ENCODE peak calls at places on chromosomes 13 and 19, in four cellular contexts. One of them, this sample, is unnamed.

GRCh38 chr13:47656651-47657050 is 344.4 kb downstream of the SUCLA2 start:
- DNase-seq in HEK293T: no peak
- DNase-seq in HepG2: no peak
- DNase-seq in GM12878: no peak
- DNase-seq in this sample: no peak

GRCh38 chr19:38425810-38426466 is at the start of gene RASGRP4:
- DNase-seq in HEK293T: no peak
- DNase-seq in HepG2: no peak
- DNase-seq in GM12878: no peak
- DNase-seq in this sample: peak

GRCh38 chr19:43575955-43576451 is 402 bp downstream of the PINLYP start:
- DNase-seq in HEK293T: no peak
- DNase-seq in HepG2: no peak
- DNase-seq in GM12878: no peak
- DNase-seq in this sample: no peak

GRCh38 chr19:57888494-57889231 is at the start of gene ZNF814:
- DNase-seq in HEK293T: no peak
- DNase-seq in HepG2: no peak
- DNase-seq in GM12878: peak
- DNase-seq in this sample: no peak

GRCh38 chr13:27012482-27013197 is 159.0 kb downstream of the USP12 start:
- DNase-seq in HEK293T: no peak
- DNase-seq in HepG2: no peak
- DNase-seq in GM12878: no peak
- DNase-seq in this sample: no peak

GRCh38 chr19:50214699-50215543 is 11.5 kb downstream of the MYH14 start:
- DNase-seq in HEK293T: no peak
- DNase-seq in HepG2: no peak
- DNase-seq in GM12878: no peak
- DNase-seq in this sample: no peak

GRCh38 chr19:50486823-50487515 is 10.3 kb upstream of the GARIN5A start:
- DNase-seq in HEK293T: peak
- DNase-seq in HepG2: peak
- DNase-seq in GM12878: no peak
- DNase-seq in this sample: peak

GRCh38 chr19:39351537-39352037 is 9.4 kb downstream of the SAMD4B start:
- DNase-seq in HEK293T: no peak
- DNase-seq in HepG2: no peak
- DNase-seq in GM12878: peak
- DNase-seq in this sample: peak

GRCh38 chr13:30744056-30744684 is 8.8 kb downstream of the ALOX5AP start:
- DNase-seq in HEK293T: no peak
- DNase-seq in HepG2: peak
- DNase-seq in GM12878: peak
- DNase-seq in this sample: no peak

GRCh38 chr13:102945324-102945815 is 99.5 kb downstream of the ERCC5 start:
- DNase-seq in HEK293T: no peak
- DNase-seq in HepG2: no peak
- DNase-seq in GM12878: no peak
- DNase-seq in this sample: no peak

GRCh38 chr13:21638319-21639282 is 32.3 kb upstream of the FGF9 start:
- DNase-seq in HEK293T: peak
- DNase-seq in HepG2: no peak
- DNase-seq in GM12878: no peak
- DNase-seq in this sample: peak

GRCh38 chr19:33090179-33090578 is 9.2 kb downstream of the GPATCH1 start:
- DNase-seq in HEK293T: no peak
- DNase-seq in HepG2: no peak
- DNase-seq in GM12878: no peak
- DNase-seq in this sample: no peak

GRCh38 chr13:109625156-109625555 is 161.2 kb downstream of the IRS2 start:
- DNase-seq in HEK293T: no peak
- DNase-seq in HepG2: no peak
- DNase-seq in GM12878: no peak
- DNase-seq in this sample: no peak

GRCh38 chr13:50152224-50152623 is 137.0 kb downstream of the KCNRG start:
- DNase-seq in HEK293T: no peak
- DNase-seq in HepG2: no peak
- DNase-seq in GM12878: no peak
- DNase-seq in this sample: no peak

GRCh38 chr19:40745402-40745780 is 4.9 kb downstream of the ACTMAP start:
- DNase-seq in HEK293T: no peak
- DNase-seq in HepG2: peak
- DNase-seq in GM12878: no peak
- DNase-seq in this sample: no peak

GRCh38 chr19:21519488-21519887 is 14.1 kb downstream of the ZNF429 start:
- DNase-seq in HEK293T: no peak
- DNase-seq in HepG2: no peak
- DNase-seq in GM12878: no peak
- DNase-seq in this sample: no peak

GRCh38 chr13:104310861-104311260 is 1244.6 kb upstream of the SLC10A2 start:
- DNase-seq in HEK293T: no peak
- DNase-seq in HepG2: no peak
- DNase-seq in GM12878: no peak
- DNase-seq in this sample: no peak

GRCh38 chr13:34757441-34757840 is 184.6 kb upstream of the NBEA start:
- DNase-seq in HEK293T: no peak
- DNase-seq in HepG2: no peak
- DNase-seq in GM12878: no peak
- DNase-seq in this sample: no peak

GRCh38 chr13:28327761-28328607 is 166.9 kb downstream of the FLT1 start:
- DNase-seq in HEK293T: no peak
- DNase-seq in HepG2: no peak
- DNase-seq in GM12878: no peak
- DNase-seq in this sample: no peak

GRCh38 chr13:112684444-112684843 is 5.4 kb upstream of the ATP11A start:
- DNase-seq in HEK293T: no peak
- DNase-seq in HepG2: no peak
- DNase-seq in GM12878: no peak
- DNase-seq in this sample: no peak
- TF ChIP-seq FOXK2 in HEK293T: no peak
- TF ChIP-seq FOXK2 in HepG2: no peak
- TF ChIP-seq FOXK2 in GM12878: no peak
- TF ChIP-seq FOXK2 in this sample: no peak

DNA sequence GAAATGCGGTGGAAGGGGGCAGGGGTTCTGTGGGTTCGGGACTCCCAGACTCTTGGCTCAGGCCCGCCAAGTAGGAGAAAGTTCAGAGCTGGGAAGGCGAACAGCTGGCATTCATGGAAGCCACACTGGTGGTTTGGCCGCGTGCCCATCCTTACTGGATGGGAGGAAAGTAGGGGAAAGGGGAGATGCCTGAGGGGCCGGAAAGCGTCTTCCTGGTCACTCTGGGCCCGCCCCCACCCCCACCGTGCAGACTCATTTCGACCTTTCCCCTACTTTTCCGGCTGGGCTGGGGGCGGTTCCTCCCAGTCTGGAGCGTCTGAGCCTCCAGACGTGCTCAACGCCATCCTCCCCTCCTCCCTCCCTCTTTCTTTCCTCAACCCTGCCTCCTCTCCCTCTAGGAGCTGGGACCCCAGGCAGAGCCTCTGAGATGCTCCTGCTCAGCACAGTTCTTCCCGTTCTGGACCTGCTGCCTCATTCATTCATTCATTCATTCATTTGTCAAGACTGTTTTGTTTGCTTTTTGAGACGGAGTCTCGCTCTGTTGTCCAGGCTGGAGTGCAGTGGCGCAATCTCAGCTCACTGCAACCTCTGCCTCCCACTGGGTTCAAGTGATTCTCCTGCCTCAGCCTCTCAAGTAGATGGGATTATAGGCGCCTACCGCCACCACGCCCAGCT is 3.5 kb downstream of the ANGPTL4 start:
- DNase-seq in HEK293T: peak
- DNase-seq in HepG2: no peak
- DNase-seq in GM12878: no peak
- DNase-seq in this sample: peak
- TF ChIP-seq FOXK2 in HEK293T: no peak
- TF ChIP-seq FOXK2 in HepG2: no peak
- TF ChIP-seq FOXK2 in GM12878: no peak
- TF ChIP-seq FOXK2 in this sample: no peak

GRCh38 chr13:86446311-86446710 is 647.1 kb upstream of the SLITRK6 start:
- DNase-seq in HEK293T: peak
- DNase-seq in HepG2: no peak
- DNase-seq in GM12878: no peak
- DNase-seq in this sample: no peak

GRCh38 chr13:86445584-86446140 is 646.4 kb upstream of the SLITRK6 start:
- DNase-seq in HEK293T: no peak
- DNase-seq in HepG2: no peak
- DNase-seq in GM12878: no peak
- DNase-seq in this sample: no peak

DNA sequence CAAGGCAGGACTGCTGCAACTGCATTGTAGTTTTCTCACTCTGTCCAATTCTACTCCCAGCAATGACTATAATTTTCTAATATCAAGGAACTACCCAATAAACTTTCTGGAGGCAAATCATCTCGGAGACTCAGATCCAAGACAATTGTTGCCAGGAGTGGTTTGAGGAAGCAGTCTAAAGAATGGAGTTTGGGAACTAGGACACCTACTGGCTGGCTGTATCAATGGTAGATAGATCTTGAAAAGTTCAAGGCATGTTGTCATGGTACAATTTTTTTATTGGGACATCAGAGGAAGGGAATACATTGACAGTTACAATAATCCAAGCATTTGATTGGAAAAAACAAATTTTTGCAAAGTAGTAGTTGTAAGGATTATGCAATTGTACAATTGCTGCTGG is 648.3 kb upstream of the SLITRK6 start:
- DNase-seq in HEK293T: no peak
- DNase-seq in HepG2: no peak
- DNase-seq in GM12878: no peak
- DNase-seq in this sample: no peak
- TF ChIP-seq FOXK2 in HEK293T: no peak
- TF ChIP-seq FOXK2 in HepG2: no peak
- TF ChIP-seq FOXK2 in GM12878: no peak
- TF ChIP-seq FOXK2 in this sample: no peak

GRCh38 chr19:11168568-11168967 is 13.0 kb upstream of the SPC24 start:
- DNase-seq in HEK293T: no peak
- DNase-seq in HepG2: no peak
- DNase-seq in GM12878: no peak
- DNase-seq in this sample: no peak
- TF ChIP-seq FOXK2 in HEK293T: no peak
- TF ChIP-seq FOXK2 in HepG2: no peak
- TF ChIP-seq FOXK2 in GM12878: no peak
- TF ChIP-seq FOXK2 in this sample: no peak

This sample was measured in K562.